ENCODE peak calls at places on chromosomes 6 and 20, in six cellular contexts. Y, C, P, V, K and E are unnamed samples.

GRCh38 chr6:158991017-158991723 is 8.8 kb downstream of the RSPH3 start:
- DNase-seq in Y (no peak), C (no peak), P (no peak), V (peak; percentile 61), K (no peak), E (no peak)

GRCh38 chr6:32188381-32189081 is 1.5 kb downstream of the PBX2 start:
- DNase-seq in Y (peak; percentile 12), C (no peak), P (no peak), V (no peak), K (no peak), E (peak; percentile 26)

GRCh38 chr6:33987531-33988021 is 158.3 kb downstream of the GRM4 start:
- DNase-seq in Y (no peak), C (no peak), P (no peak), V (no peak), K (no peak), E (no peak)

GRCh38 chr6:141418076-141418475 is 714.6 kb upstream of the GJE1 start:
- DNase-seq in Y (no peak), C (no peak), P (no peak), V (no peak), K (no peak), E (no peak)

GRCh38 chr20:42272516-42272915 is 654.3 kb upstream of the CHD6 start:
- DNase-seq in Y (no peak), C (no peak), P (no peak), V (no peak), K (no peak), E (no peak)

GRCh38 chr6:26032387-26033131 is 54.7 kb upstream of the HFE start:
- DNase-seq in Y (peak; percentile 38), C (no peak), P (no peak), V (peak; percentile 78), K (peak; percentile 55), E (peak; percentile 60)

GRCh38 chr6:50305660-50306059 is 255.9 kb upstream of the DEFB112 start:
- DNase-seq in Y (no peak), C (no peak), P (no peak), V (no peak), K (no peak), E (no peak)

GRCh38 chr6:34093854-34094430 is 51.9 kb downstream of the GRM4 start:
- DNase-seq in Y (no peak), C (no peak), P (no peak), V (no peak), K (no peak), E (no peak)

GRCh38 chr6:143701343-143702234 is 23.8 kb downstream of the PHACTR2 start:
- DNase-seq in Y (peak; percentile 13), C (no peak), P (no peak), V (no peak), K (no peak), E (no peak)

GRCh38 chr6:127737009-127737486 is 160.1 kb downstream of the C6orf58 start:
- DNase-seq in Y (peak; percentile 73), C (peak; percentile 11), P (peak; percentile 23), V (no peak), K (peak; percentile 79), E (peak; percentile 83)

GRCh38 chr20:60239981-60240380 is 281.8 kb downstream of the CDH26 start:
- DNase-seq in Y (no peak), C (no peak), P (no peak), V (no peak), K (no peak), E (no peak)

GRCh38 chr20:25277941-25278521 is 30.1 kb downstream of the PYGB start:
- DNase-seq in Y (no peak), C (peak; percentile 0), P (no peak), V (no peak), K (no peak), E (no peak)

GRCh38 chr6:98118357-98119045 is 715.9 kb upstream of the POU3F2 start:
- DNase-seq in Y (no peak), C (no peak), P (no peak), V (no peak), K (peak; percentile 4), E (no peak)

GRCh38 chr6:34138924-34139323 is 7.0 kb downstream of the GRM4 start:
- DNase-seq in Y (no peak), C (no peak), P (no peak), V (peak; percentile 85), K (no peak), E (no peak)

GRCh38 chr6:168823397-168824020 is 382.5 kb downstream of the SMOC2 start:
- DNase-seq in Y (no peak), C (no peak), P (no peak), V (peak; percentile 63), K (peak; percentile 40), E (no peak)

GRCh38 chr6:47407295-47408281 is 70.0 kb upstream of the CD2AP start:
- DNase-seq in Y (no peak), C (no peak), P (no peak), V (no peak), K (no peak), E (peak; percentile 11)

GRCh38 chr6:155709262-155709661 is 253.6 kb upstream of the NOX3 start:
- DNase-seq in Y (no peak), C (no peak), P (no peak), V (no peak), K (no peak), E (no peak)

GRCh38 chr20:60046436-60046835 is 88.2 kb downstream of the CDH26 start:
- DNase-seq in Y (no peak), C (no peak), P (no peak), V (no peak), K (no peak), E (no peak)

GRCh38 chr6:158014505-158015187 is 33.0 kb downstream of the SYNJ2 start:
- DNase-seq in Y (peak; percentile 65), C (no peak), P (no peak), V (peak; percentile 34), K (no peak), E (peak; percentile 36)

GRCh38 chr6:34072727-34073126 is 73.2 kb downstream of the GRM4 start:
- DNase-seq in Y (no peak), C (no peak), P (no peak), V (no peak), K (no peak), E (no peak)

GRCh38 chr6:90249044-90249443 is 47.6 kb downstream of the BACH2 start:
- DNase-seq in Y (peak; percentile 56), C (no peak), P (no peak), V (no peak), K (no peak), E (no peak)

GRCh38 chr6:15322184-15322583 is 76.3 kb downstream of the JARID2 start:
- DNase-seq in Y (no peak), C (no peak), P (no peak), V (no peak), K (no peak), E (no peak)

GRCh38 chr6:32194825-32195651 is 2.6 kb upstream of the GPSM3 start:
- DNase-seq in Y (peak; percentile 62), C (no peak), P (no peak), V (peak; percentile 71), K (peak; percentile 38), E (peak; percentile 77)

DNA sequence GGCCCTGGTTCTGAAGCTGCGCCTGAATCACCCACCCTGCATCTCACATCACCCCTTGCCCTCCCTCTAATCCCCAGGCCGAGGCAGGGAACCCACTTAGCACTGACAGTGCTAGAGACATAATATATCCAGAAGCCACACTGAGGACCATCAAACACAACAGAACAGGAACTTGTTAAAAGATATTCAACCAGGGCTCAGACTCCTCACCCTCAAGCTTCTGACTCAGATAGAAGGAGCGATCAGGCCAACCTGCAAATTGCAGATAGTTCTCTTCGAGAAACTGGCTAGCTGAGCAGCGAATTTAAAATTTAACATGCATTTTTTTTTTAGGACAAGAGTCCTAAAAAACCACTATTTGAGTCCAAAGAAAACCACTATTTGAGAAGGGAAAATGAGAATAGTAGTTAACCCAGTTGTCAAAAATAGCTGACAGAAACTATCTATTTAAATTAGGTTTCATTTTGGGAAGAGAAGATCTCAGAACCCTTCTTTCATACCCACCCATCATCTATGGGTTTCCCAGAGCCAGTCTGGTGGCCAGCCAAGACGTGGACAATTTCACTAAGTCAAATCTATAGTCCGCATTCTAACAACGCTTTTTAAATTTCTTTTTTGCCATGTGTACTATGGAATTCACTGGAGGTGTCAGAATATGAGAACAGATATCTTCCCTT is 95.6 kb downstream of the OPRM1 start:
- DNase-seq in Y (no peak), C (no peak), P (no peak), V (no peak), K (no peak), E (no peak)
- H3K4me3 ChIP-seq in Y (no peak overlapping the region), C (no peak overlapping the region), P (no peak overlapping the region), V (no peak overlapping the region), K (no peak overlapping the region), E (no peak overlapping the region)

DNA sequence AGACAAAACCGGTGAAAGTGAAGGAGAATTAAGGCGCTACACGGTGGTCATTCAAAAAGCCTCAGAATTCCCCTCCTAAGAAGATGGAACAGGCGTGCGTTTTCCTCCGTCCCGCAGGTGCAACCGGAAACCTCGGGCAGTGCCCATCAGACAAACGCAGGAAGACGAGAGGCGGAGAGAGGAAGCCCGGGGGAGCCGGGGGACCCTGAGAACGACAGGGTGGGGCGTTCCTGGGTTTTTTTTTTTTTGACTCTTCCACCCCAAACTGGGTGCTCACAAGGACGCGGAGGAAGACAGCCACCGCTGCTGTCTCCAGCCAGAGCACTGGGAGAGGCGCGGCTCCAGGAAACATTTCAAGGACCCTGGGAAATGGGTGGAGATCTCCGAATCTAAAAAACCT is 25.4 kb downstream of the TTLL2 start:
- DNase-seq in Y (no peak), C (no peak), P (no peak), V (no peak), K (no peak), E (no peak)
- H3K4me3 ChIP-seq in Y (no peak overlapping the region), C (no peak overlapping the region), P (no peak overlapping the region), V (peak overlapping the region; percentile 73), K (peak overlapping the region; percentile 29), E (no peak overlapping the region)

GRCh38 chr6:24922174-24922573 is 13.6 kb downstream of the RIPOR2 start:
- DNase-seq in Y (no peak), C (no peak), P (no peak), V (no peak), K (no peak), E (no peak)

GRCh38 chr6:24922854-24923253 is 12.9 kb downstream of the RIPOR2 start:
- DNase-seq in Y (no peak), C (no peak), P (no peak), V (no peak), K (no peak), E (no peak)

GRCh38 chr6:24918641-24919403 is 16.9 kb downstream of the RIPOR2 start:
- DNase-seq in Y (no peak), C (no peak), P (no peak), V (peak; percentile 68), K (no peak), E (no peak)

GRCh38 chr6:24916496-24916895 is 19.3 kb downstream of the RIPOR2 start:
- DNase-seq in Y (no peak), C (no peak), P (no peak), V (no peak), K (no peak), E (no peak)

GRCh38 chr6:24919404-24919892 is 16.3 kb downstream of the RIPOR2 start:
- DNase-seq in Y (no peak), C (no peak), P (no peak), V (no peak), K (no peak), E (no peak)
- H3K4me3 ChIP-seq in Y (no peak overlapping the region), C (no peak overlapping the region), P (no peak overlapping the region), V (no peak overlapping the region), K (no peak overlapping the region), E (no peak overlapping the region)

DNA sequence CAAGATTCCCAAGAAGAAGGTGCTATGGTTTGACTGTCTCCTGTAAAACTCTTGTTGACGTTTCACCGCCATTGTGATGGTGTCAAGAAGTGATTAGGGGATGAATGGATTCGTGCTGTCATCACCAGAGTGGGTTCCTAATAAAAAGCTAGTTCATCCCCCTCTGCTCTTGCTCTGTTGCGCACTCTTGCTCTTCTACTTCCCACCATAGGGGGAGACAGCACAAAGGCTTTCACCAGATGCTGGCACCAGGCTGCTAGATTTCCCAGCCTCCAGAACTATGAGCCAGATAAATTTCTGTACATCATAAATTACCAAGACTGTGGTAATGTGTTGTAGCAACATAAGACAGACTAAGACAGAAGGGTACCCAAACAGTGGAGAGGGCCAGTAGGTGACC is 21.6 kb upstream of the CCDC28A start:
- DNase-seq in Y (no peak), C (no peak), P (no peak), V (peak; percentile 59), K (no peak), E (no peak)
- H3K4me3 ChIP-seq in Y (no peak overlapping the region), C (no peak overlapping the region), P (no peak overlapping the region), V (no peak overlapping the region), K (no peak overlapping the region), E (no peak overlapping the region)